ENCODE peak calls at places on chromosomes 5 and 9, in eight cellular contexts. F is PC-3; R is NCI-H1105 treated with DMSO at 0.1 percent for 48 hours; A is heart left ventricle; Y is brain microvascular endothelial cell; E is GM04503; H is effector memory CD8-positive, alpha-beta T cell; B is T follicular helper cell. V is an unnamed sample.

GRCh38 chr9:129949821-129950220 is 93.2 kb downstream of the FNBP1 start:
- DNase-seq in B (no peak), Y (no peak), E (no peak), H (no peak), A (no peak), R (no peak), F (no peak), V (no peak)

GRCh38 chr5:124527220-124527991 is 219.0 kb downstream of the ZNF608 start:
- DNase-seq in E (no peak), B (no peak), Y (no peak), F (peak), A (no peak), R (no peak), H (no peak), V (no peak)

GRCh38 chr5:30747412-30747811 is 446.1 kb upstream of the CDH6 start:
- DNase-seq in F (no peak), A (no peak), H (no peak), R (no peak), E (no peak), Y (no peak), B (no peak), V (no peak)

GRCh38 chr9:107625383-107625984 is 135.9 kb upstream of the KLF4 start:
- DNase-seq in B (no peak), E (no peak), Y (no peak), R (no peak), A (no peak), H (no peak), F (no peak), V (no peak)

GRCh38 chr5:55429707-55430253 is 105.0 kb downstream of the PLPP1 start:
- DNase-seq in F (no peak), A (no peak), H (no peak), E (no peak), B (no peak), Y (no peak), R (peak), V (no peak)

GRCh38 chr5:126066795-126067321 is 356.4 kb upstream of the GRAMD2B start:
- DNase-seq in A (no peak), F (no peak), B (no peak), R (no peak), H (no peak), Y (no peak), E (no peak), V (no peak)

GRCh38 chr9:127095416-127095815 is 27.0 kb downstream of the ANGPTL2 start:
- DNase-seq in H (no peak), R (no peak), A (no peak), Y (no peak), F (no peak), E (no peak), B (no peak), V (no peak)

GRCh38 chr5:149580808-149581191 is 498 bp upstream of the ARHGEF37 start:
- DNase-seq in B (no peak), E (no peak), R (no peak), A (no peak), Y (no peak), H (no peak), F (no peak), V (no peak)

GRCh38 chr5:135322271-135322670 is 76.8 kb downstream of the MACROH2A1 start:
- DNase-seq in E (no peak), F (no peak), H (no peak), A (no peak), Y (no peak), B (no peak), R (no peak), V (no peak)

GRCh38 chr9:133769511-133770075 is 31.4 kb upstream of the SARDH start:
- DNase-seq in Y (no peak), E (no peak), H (no peak), B (no peak), R (no peak), F (no peak), A (peak), V (no peak)

GRCh38 chr5:132064738-132065331 is 4.4 kb downstream of the IL3 start:
- DNase-seq in H (peak), A (peak), Y (peak), E (peak), F (peak), B (peak), R (peak), V (peak)

GRCh38 chr9:70484232-70485130 is 70.0 kb upstream of the KLF9 start:
- DNase-seq in R (peak), B (no peak), A (no peak), E (no peak), H (peak), F (peak), Y (peak), V (peak)

GRCh38 chr5:83277154-83277553 is 194.4 kb upstream of the VCAN start:
- DNase-seq in H (no peak), B (no peak), A (peak), Y (no peak), F (no peak), R (no peak), E (no peak), V (no peak)

GRCh38 chr5:91499943-91500531 is 116.9 kb upstream of the ARRDC3 start:
- DNase-seq in H (no peak), Y (peak), F (peak), E (peak), R (peak), A (no peak), B (no peak), V (peak)

GRCh38 chr9:36258989-36259315 is 704 bp upstream of the GNE start:
- DNase-seq in A (no peak), H (no peak), E (no peak), R (no peak), F (no peak), Y (no peak), B (no peak), V (peak)

GRCh38 chr9:4038182-4038723 is 261.6 kb downstream of the GLIS3 start:
- DNase-seq in R (no peak), Y (peak), F (peak), E (peak), A (no peak), H (no peak), B (no peak), V (peak)

GRCh38 chr5:157312492-157312891 is 46.6 kb downstream of the CYFIP2 start:
- DNase-seq in H (peak), R (peak), Y (peak), F (peak), B (peak), E (no peak), A (no peak), V (peak)

GRCh38 chr5:93192107-93192506 is 388.9 kb downstream of the NR2F1-AS1 start:
- DNase-seq in F (peak), R (no peak), H (no peak), A (no peak), E (peak), B (no peak), Y (peak), V (peak)

GRCh38 chr9:106962615-106963363 is 99.8 kb downstream of the ZNF462 start:
- DNase-seq in Y (peak), F (no peak), H (no peak), E (no peak), B (no peak), A (peak), R (no peak), V (no peak)

GRCh38 chr5:172098883-172099282 is 89.1 kb downstream of the STK10 start:
- DNase-seq in B (no peak), H (no peak), R (no peak), Y (no peak), A (no peak), E (no peak), F (no peak), V (no peak)

GRCh38 chr9:97744710-97745708 is 47.9 kb upstream of the XPA start:
- DNase-seq in B (no peak), F (peak), R (no peak), E (no peak), A (no peak), H (no peak), Y (no peak), V (no peak)

GRCh38 chr5:177362871-177363507 is 5.3 kb downstream of the RGS14 start:
- DNase-seq in A (peak), B (peak), R (peak), F (peak), E (no peak), Y (no peak), H (peak), V (peak)

GRCh38 chr5:180138214-180138975 is 66.8 kb upstream of the RNF130 start:
- DNase-seq in B (no peak), R (no peak), F (no peak), Y (no peak), H (no peak), E (no peak), A (no peak), V (no peak)

GRCh38 chr5:4879693-4880303 is 260.3 kb upstream of the ADAMTS16 start:
- DNase-seq in E (peak), R (peak), F (peak), A (peak), Y (peak), B (no peak), H (no peak), V (peak)

GRCh38 chr5:112703866-112704820 is 33.5 kb upstream of the APC start:
- DNase-seq in R (peak), Y (peak), H (no peak), F (peak), A (peak), B (no peak), E (no peak), V (no peak)

GRCh38 chr9:99489043-99489378 is 266.9 kb downstream of the SEC61B start:
- DNase-seq in H (no peak), R (no peak), B (no peak), E (no peak), A (no peak), F (no peak), Y (peak), V (peak)

GRCh38 chr9:87498046-87498815 is 564 bp downstream of the DAPK1 start:
- DNase-seq in F (no peak), R (peak), B (no peak), E (no peak), Y (no peak), A (no peak), H (no peak), V (peak)

GRCh38 chr9:107863406-107863805 is 373.8 kb upstream of the KLF4 start:
- DNase-seq in E (no peak), R (no peak), Y (no peak), H (no peak), A (no peak), F (no peak), B (no peak), V (no peak)

GRCh38 chr9:32723801-32724200 is 59.5 kb upstream of the TMEM215 start:
- DNase-seq in A (no peak), Y (no peak), F (no peak), E (no peak), B (no peak), H (no peak), R (no peak), V (no peak)

GRCh38 chr9:87622098-87622497 is 103.8 kb upstream of the CTSL start:
- DNase-seq in F (no peak), R (no peak), H (no peak), Y (no peak), E (no peak), B (no peak), A (no peak), V (no peak)

GRCh38 chr5:73119492-73120157 is 750 bp upstream of the TMEM171 start:
- DNase-seq in E (no peak), H (peak), R (no peak), Y (no peak), F (no peak), B (no peak), A (no peak), V (no peak)

GRCh38 chr5:16819522-16820167 is 116.4 kb downstream of the MYO10 start:
- DNase-seq in B (no peak), Y (peak), F (no peak), A (no peak), R (no peak), E (peak), H (no peak), V (peak)

GRCh38 chr5:83662558-83662957 is 58.1 kb downstream of the HAPLN1 start:
- DNase-seq in F (no peak), E (no peak), A (no peak), H (no peak), Y (no peak), R (peak), B (no peak), V (no peak)

GRCh38 chr9:93128011-93128714 is 5.9 kb downstream of the NINJ1 start:
- DNase-seq in Y (no peak), R (no peak), H (no peak), E (no peak), A (peak), B (no peak), F (no peak), V (no peak)

GRCh38 chr9:21803674-21804048 is 1.2 kb downstream of the MTAP start:
- DNase-seq in Y (no peak), A (no peak), B (no peak), E (no peak), H (no peak), F (no peak), R (no peak), V (no peak)

GRCh38 chr5:180873628-180874520 is 12.8 kb upstream of the ZFP62 start:
- DNase-seq in Y (peak), H (peak), E (no peak), F (no peak), B (no peak), A (no peak), R (no peak), V (no peak)

GRCh38 chr5:116583085-116583766 is 8.6 kb upstream of the SEMA6A start:
- DNase-seq in Y (no peak), H (no peak), B (no peak), E (no peak), F (peak), R (no peak), A (no peak), V (no peak)

GRCh38 chr9:69811329-69811989 is 9.2 kb upstream of the CFAP95 start:
- DNase-seq in E (no peak), A (no peak), H (no peak), Y (no peak), B (no peak), F (no peak), R (no peak), V (no peak)

GRCh38 chr5:168295574-168296201 is 4.2 kb downstream of the WWC1 start:
- DNase-seq in E (no peak), A (no peak), B (no peak), F (peak), Y (peak), H (no peak), R (no peak), V (peak)

GRCh38 chr9:68625559-68625958 is 79.5 kb upstream of the PIP5K1B start:
- DNase-seq in E (no peak), F (no peak), B (no peak), R (no peak), Y (no peak), H (no peak), A (no peak), V (no peak)